ENCODE peak calls at places on chromosome 12, in seven cellular contexts. G, E, U, B, O, V and H are unnamed samples.

GRCh38 chr12:91577586-91578539 is 395.2 kb upstream of the DCN start:
- DNase-seq in G (peak), E (no peak), U (no peak), B (peak), O (no peak), V (no peak), H (no peak)

GRCh38 chr12:102300824-102301461 is 103.3 kb upstream of the PMCH start:
- DNase-seq in G (no peak), E (no peak), U (no peak), B (peak), O (no peak), V (no peak), H (peak)

GRCh38 chr12:50723870-50724269 is 40.0 kb upstream of the ATF1 start:
- DNase-seq in G (no peak), E (no peak), U (no peak), B (no peak), O (no peak), V (no peak), H (no peak)

GRCh38 chr12:26789731-26790644 is 43.0 kb downstream of the ITPR2 start:
- DNase-seq in G (no peak), E (no peak), U (no peak), B (peak), O (no peak), V (no peak), H (no peak)

GRCh38 chr12:84822541-84822940 is 90.1 kb downstream of the SLC6A15 start:
- DNase-seq in G (no peak), E (no peak), U (no peak), B (no peak), O (no peak), V (no peak), H (no peak)

GRCh38 chr12:22285871-22286270 is 48.6 kb downstream of the ST8SIA1 start:
- DNase-seq in G (no peak), E (no peak), U (no peak), B (no peak), O (no peak), V (no peak), H (no peak)

GRCh38 chr12:25957898-25958253 is 606 bp upstream of the RASSF8 start:
- DNase-seq in G (peak), E (no peak), U (no peak), B (peak), O (no peak), V (no peak), H (peak)

GRCh38 chr12:52234226-52234810 is 1.3 kb downstream of the KRT7 start:
- DNase-seq in G (peak), E (no peak), U (no peak), B (peak), O (no peak), V (peak), H (no peak)

GRCh38 chr12:61629702-61630101 is 630.5 kb upstream of the USP15 start:
- DNase-seq in G (no peak), E (no peak), U (no peak), B (no peak), O (no peak), V (no peak), H (no peak)

GRCh38 chr12:47777741-47778558 is 4.9 kb downstream of the SLC48A1 start:
- DNase-seq in G (no peak), E (no peak), U (peak), B (no peak), O (no peak), V (no peak), H (no peak)

DNA sequence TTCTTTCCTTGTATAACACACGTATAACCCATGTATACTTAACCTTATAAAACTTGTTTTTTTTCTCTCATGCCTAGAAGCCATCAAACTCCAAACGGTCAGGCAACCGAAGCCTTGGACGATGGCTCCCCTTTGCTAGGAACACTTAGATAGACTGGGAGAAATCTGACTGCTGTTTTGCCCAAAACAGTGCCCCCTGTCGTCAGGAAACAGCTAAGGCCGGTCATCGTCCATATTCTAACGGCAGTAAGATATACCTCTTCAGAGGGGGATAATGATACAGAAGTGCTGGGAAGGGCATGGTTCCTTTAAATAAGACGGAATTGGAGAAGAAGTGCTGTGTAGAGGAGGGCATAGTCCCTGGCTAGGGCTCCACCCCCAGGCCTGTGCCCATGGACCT is 130.5 kb downstream of the SLC41A2 start:
- DNase-seq in G (no peak), E (no peak), U (no peak), B (peak), O (no peak), V (no peak), H (peak)
- TF ChIP-seq CTCF in G (no peak), E (peak), U (no peak), B (peak), O (peak), V (no peak), H (peak)

DNA sequence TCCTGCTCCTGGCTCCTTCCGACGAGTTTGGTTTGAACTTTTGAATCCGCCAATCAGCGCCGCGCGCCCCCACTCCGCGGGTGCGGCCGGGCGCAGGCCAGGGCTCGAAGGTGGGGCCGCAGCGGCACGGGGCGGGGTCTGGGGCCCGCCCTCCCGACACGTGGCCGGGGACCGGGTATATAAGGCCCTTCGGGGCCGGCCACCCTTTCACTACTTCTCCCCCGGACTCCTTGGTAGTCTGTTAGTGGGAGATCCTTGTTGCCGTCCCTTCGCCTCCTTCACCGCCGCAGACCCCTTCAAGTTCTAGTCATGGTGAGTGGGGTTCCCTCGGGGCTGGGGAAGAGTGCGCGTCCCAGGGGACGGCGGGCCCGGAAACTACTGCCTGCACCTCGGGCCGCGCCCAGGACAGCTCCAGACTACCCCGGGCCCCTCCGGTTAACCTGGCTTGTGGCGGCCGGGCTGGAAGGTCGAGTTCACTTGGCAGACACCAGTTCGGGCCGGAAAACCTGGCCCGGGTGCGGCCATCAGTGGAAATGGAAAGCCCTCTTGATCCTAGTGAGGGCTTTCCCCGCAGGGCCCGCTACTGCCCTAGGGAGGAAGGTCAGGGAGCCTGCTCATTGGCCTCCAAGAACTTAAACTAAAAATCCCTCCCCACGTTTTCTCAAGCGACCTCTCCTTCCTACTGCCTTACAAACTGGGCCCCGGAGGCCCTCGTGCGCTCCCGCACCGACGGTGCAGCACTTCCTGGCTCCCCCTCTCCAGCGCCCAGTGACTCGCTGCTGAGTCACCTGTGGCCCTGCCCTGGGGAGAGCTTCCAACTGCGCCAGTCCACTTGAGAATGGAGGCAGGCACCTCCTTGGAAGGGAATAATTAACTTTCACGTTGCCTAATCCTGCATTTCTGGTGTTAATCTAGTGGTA is at the start of gene TUBA1C:
- DNase-seq in G (peak), E (peak), U (peak), B (peak), O (peak), V (peak), H (peak)
- TF ChIP-seq CTCF in G (no peak), E (no peak), U (no peak), B (no peak), O (peak), V (peak), H (no peak)

GRCh38 chr12:126770188-126770587 is 1496.8 kb upstream of the TMEM132C start:
- DNase-seq in G (no peak), E (no peak), U (no peak), B (no peak), O (no peak), V (no peak), H (no peak)
- TF ChIP-seq CTCF in G (no peak), E (no peak), U (no peak), B (no peak), O (no peak), V (no peak), H (no peak)

GRCh38 chr12:57272337-57273151 is 21.6 kb upstream of the STAC3 start:
- DNase-seq in G (no peak), E (no peak), U (no peak), B (no peak), O (no peak), V (no peak), H (no peak)
- TF ChIP-seq CTCF in G (no peak), E (no peak), U (no peak), B (no peak), O (no peak), V (no peak), H (no peak)

DNA sequence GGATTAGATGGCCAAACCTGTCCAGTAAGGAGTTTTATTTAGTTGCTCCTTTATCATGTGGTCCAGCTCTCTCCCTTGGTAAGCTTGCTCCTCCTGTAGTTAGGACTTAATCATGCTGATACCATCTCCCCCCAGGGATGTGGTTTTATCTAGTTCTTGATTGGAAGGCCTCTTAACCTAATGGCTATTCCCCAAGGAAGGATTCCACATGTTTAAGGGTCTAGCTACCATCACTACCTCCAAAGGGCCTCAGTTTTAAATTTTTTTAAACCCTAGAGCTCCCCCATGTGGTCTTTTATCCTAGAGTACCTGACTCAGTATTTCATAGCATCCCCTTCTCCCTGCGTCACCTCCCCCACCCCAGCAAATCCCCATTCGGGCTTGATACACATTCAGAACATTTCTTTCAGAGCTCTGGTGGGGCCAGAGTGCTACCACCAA is 22.5 kb downstream of the MAP3K12 start:
- DNase-seq in G (no peak), E (no peak), U (no peak), B (peak), O (no peak), V (no peak), H (no peak)
- TF ChIP-seq CTCF in G (peak), E (peak), U (peak), B (peak), O (peak), V (no peak), H (peak)

DNA sequence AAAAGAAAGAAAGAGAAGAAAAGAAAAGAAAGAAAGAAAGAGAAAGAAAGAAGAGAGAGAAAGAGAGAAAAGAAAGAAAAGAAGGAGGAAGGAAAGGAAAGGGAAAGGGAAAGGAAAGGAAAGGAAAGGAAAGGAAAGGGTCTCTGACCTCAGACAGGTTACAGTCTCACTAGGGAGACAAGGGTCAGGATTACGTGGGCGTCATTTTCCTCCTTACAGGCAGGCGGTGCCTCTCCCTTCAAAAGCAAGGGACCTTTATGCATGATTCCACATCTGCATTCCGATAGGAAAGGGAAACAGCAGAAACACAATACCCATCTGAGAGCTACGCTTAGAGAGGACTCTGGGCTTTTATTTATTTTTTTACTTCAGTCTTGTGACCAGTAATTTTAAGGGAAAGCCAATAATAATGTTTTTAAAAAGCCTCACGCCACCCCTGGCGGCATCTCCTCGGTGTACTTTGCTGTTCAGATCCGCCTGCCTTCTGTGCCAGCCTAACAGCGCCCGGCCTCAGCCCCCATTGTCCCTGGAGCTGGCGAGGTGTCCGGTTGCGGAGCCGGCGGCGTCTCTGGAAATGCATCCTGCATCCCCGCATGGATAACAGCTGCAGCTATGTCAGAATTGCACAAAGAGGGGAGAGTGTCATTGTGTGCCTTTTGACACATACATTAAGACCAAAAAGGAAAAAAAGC is 882 bp upstream of the HIP1R start:
- DNase-seq in G (peak), E (peak), U (no peak), B (peak), O (no peak), V (no peak), H (peak)
- TF ChIP-seq CTCF in G (no peak), E (peak), U (no peak), B (peak), O (peak), V (peak), H (no peak)

DNA sequence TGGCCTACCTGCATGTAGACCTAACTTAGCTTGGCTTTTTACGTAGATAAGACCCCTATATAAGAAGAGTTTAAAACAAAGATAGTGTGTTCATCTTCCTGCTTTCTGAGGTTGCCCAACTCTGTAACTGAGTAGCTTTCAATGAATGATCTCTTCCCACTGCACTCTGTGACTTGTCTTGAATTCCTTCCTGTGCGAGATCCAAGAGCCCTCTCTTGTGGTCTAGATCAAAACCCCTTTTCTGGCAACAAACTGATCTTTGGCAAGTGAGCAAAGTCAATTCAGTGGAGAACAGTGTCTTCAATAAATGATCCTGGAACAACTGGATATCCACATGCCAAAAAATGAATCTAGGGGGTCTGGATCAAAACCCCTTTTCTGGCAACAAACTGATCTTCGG is 8.4 kb downstream of the CFAP54 start:
- DNase-seq in G (no peak), E (no peak), U (no peak), B (no peak), O (no peak), V (no peak), H (no peak)
- TF ChIP-seq CTCF in G (no peak), E (no peak), U (no peak), B (no peak), O (no peak), V (no peak), H (no peak)